ENCODE peak calls at places on chromosomes 13 and 19, in four cellular contexts. G is SK-N-SH, V is K562, C is HepG2. I is an unnamed sample.
A peak's percentile ranks its signal among the peaks of the same experiment; 100 is the strongest.

GRCh38 chr13:113820813-113821651 is 42.8 kb downstream of the GAS6 start:
- DNase-seq in C (no peak), V (peak; percentile 44), G (peak; percentile 91), I (no peak)

GRCh38 chr19:56841194-56841546 is 644 bp upstream of the PEG3 start:
- DNase-seq in G (no peak), V (no peak), C (peak; percentile 38), I (no peak)

GRCh38 chr13:27954406-27954851 is 14.7 kb downstream of the CDX2 start:
- DNase-seq in C (no peak), G (peak; percentile 34), V (no peak), I (no peak)

GRCh38 chr19:51784922-51785690 is 9.9 kb upstream of the FPR3 start:
- DNase-seq in G (no peak), C (no peak), V (no peak), I (peak; percentile 32)

GRCh38 chr19:36489920-36490415 is 607 bp upstream of the ZNF566 start:
- DNase-seq in C (peak; percentile 94), G (peak; percentile 91), V (peak; percentile 87), I (peak; percentile 73)

GRCh38 chr19:46719629-46720515 is 3.0 kb upstream of the PRKD2 start:
- DNase-seq in V (no peak), C (no peak), G (no peak), I (no peak)

GRCh38 chr13:42660367-42660965 is 86.5 kb downstream of the TNFSF11 start:
- DNase-seq in G (no peak), C (no peak), V (no peak), I (no peak)

GRCh38 chr19:13055213-13056051 is 47.2 kb downstream of the LYL1 start:
- DNase-seq in C (no peak), G (peak; percentile 89), V (no peak), I (no peak)

GRCh38 chr19:1860133-1860775 is 3.1 kb downstream of the KLF16 start:
- DNase-seq in G (peak; percentile 76), C (peak; percentile 92), V (no peak), I (no peak)
- TF ChIP-seq USF2 in G (no peak), C (no peak), V (no peak), I (no peak)

DNA sequence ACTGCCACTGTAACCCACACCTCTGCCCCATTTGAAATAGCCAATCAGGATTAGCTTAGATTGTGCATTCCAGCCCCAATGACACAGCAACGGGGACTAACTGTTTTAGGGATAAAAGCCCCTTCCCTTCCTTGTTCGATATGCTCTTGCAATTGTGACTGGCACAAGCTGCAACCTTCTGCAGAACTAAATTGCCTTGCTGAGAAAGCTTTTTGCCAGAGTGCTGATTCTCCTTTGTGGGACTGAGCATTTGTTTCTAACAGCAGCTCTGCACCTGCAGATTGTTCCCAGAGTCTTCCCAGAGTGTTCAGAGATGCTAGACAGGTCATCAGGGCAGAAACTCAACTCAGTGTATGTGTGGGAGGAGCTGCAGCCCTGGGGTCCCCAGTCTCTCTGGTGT is 115.8 kb downstream of the ZNF675 start:
- DNase-seq in V (no peak), G (no peak), C (no peak), I (no peak)
- TF ChIP-seq NFIC in V (no peak), G (no peak), C (no peak), I (no peak)

GRCh38 chr13:46101488-46102289 is 3.1 kb downstream of the CPB2 start:
- DNase-seq in C (no peak), V (no peak), G (no peak), I (no peak)

GRCh38 chr13:46101002-46101401 is 3.8 kb downstream of the CPB2 start:
- DNase-seq in C (no peak), V (no peak), G (no peak), I (no peak)

GRCh38 chr13:46103037-46103436 is 1.8 kb downstream of the CPB2 start:
- DNase-seq in C (no peak), V (no peak), G (no peak), I (no peak)

GRCh38 chr13:46097663-46098062 is 7.2 kb downstream of the CPB2 start:
- DNase-seq in V (no peak), C (no peak), G (no peak), I (no peak)

GRCh38 chr13:46100191-46100877 is 4.5 kb downstream of the CPB2 start:
- DNase-seq in V (no peak), G (no peak), C (no peak), I (no peak)
- TF ChIP-seq SIN3A in V (no peak), G (no peak), C (no peak), I (no peak)

GRCh38 chr19:49774969-49775368 is 8.2 kb downstream of the AP2A1 start:
- DNase-seq in G (no peak), V (no peak), C (no peak), I (no peak)

GRCh38 chr19:49776371-49776764 is 9.6 kb downstream of the AP2A1 start:
- DNase-seq in V (no peak), G (no peak), C (no peak), I (no peak)

GRCh38 chr19:49772850-49773432 is 6.1 kb downstream of the AP2A1 start:
- DNase-seq in V (peak; percentile 25), G (no peak), C (no peak), I (no peak)

GRCh38 chr19:49773663-49774305 is 7.0 kb downstream of the AP2A1 start:
- DNase-seq in C (no peak), G (no peak), V (no peak), I (no peak)

GRCh38 chr19:49775742-49776370 is 9.1 kb downstream of the AP2A1 start:
- DNase-seq in V (peak; percentile 88), G (no peak), C (no peak), I (no peak)
- TF ChIP-seq USF2 in V (no peak), G (no peak), C (no peak), I (no peak)

GRCh38 chr19:30119180-30119920 is 177.3 kb downstream of the URI1 start:
- DNase-seq in V (no peak), C (no peak), G (peak; percentile 64), I (no peak)

GRCh38 chr19:30118221-30118620 is 176.2 kb downstream of the URI1 start:
- DNase-seq in V (no peak), C (no peak), G (no peak), I (no peak)

GRCh38 chr19:30117636-30118145 is 175.7 kb downstream of the URI1 start:
- DNase-seq in C (no peak), V (no peak), G (no peak), I (no peak)

GRCh38 chr19:30116984-30117555 is 175.0 kb downstream of the URI1 start:
- DNase-seq in G (no peak), V (no peak), C (no peak), I (no peak)

GRCh38 chr19:30118760-30119159 is 176.7 kb downstream of the URI1 start:
- DNase-seq in C (no peak), G (no peak), V (no peak), I (no peak)
- TF ChIP-seq NFIC in C (no peak), G (no peak), V (no peak), I (no peak)

GRCh38 chr19:45202637-45203036 is 24.1 kb downstream of the BLOC1S3 start:
- DNase-seq in V (no peak), C (no peak), G (no peak), I (no peak)
- TF ChIP-seq SIN3A in V (no peak), C (no peak), G (no peak), I (no peak)

GRCh38 chr13:44404261-44405139 is 30.9 kb downstream of the SERP2 start:
- DNase-seq in V (no peak), G (peak; percentile 80), C (peak; percentile 93), I (no peak)

GRCh38 chr13:44406617-44407016 is 33.0 kb downstream of the SERP2 start:
- DNase-seq in G (no peak), C (no peak), V (no peak), I (no peak)

GRCh38 chr13:44402902-44403719 is 29.5 kb downstream of the SERP2 start:
- DNase-seq in V (no peak), C (no peak), G (no peak), I (no peak)

GRCh38 chr13:44401577-44401976 is 28.0 kb downstream of the SERP2 start:
- DNase-seq in C (no peak), G (no peak), V (no peak), I (no peak)

DNA sequence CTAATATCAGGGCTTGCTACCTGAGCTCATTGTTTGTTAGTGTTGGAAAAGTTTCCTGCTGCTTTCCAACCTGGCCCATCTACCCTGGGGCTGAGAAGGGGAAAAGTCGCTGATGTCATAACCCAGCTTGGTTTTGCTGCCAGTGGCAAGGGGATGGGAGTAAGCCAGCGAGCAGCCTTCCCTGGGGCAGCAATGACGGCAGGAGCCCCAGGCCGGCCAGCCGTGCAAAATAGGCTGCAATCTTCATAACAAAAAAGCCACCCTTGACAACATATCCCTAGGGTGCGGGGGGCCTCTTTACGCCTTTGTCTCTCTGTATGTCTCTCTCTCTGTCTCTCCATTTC is 30.1 kb downstream of the SERP2 start:
- DNase-seq in G (no peak), V (no peak), C (no peak), I (no peak)
- TF ChIP-seq USF2 in G (no peak), V (no peak), C (no peak), I (no peak)

DNA sequence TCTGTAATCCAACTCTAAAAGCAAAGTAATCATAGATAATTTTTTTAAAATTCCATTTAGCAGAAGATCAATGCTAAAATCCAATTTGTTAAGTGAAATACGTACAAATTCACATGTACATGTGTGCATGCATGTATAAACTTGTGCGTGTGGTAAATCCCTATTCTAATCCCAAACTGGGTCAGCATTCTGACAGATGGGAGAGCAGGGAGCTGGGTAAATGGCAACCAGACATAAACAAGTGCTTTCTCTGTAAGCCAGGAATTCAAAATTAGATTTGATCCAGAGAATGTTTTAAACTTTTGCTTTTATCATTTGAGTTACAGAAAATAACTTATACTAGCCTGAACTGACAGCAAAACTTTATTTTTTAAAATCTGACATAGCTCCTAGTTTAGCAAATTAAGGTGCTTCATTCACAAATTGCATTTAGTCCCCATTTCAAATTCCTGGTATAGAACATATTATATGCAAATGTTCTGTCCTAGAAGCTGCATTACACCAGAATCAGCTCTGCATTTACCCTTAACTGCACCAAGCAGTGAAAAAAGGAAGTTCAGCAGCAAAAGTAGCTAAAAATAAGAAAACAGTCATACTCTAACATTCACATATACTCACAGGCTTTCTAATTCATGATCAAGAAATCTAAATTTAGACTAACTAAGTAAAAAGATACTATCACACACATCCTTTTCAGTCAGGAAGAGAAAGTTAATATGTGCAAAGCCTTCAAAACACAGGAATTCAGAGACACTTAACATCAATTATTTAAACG is 32.6 kb downstream of the UBL3 start:
- DNase-seq in C (no peak), V (no peak), G (peak; percentile 16), I (peak; percentile 69)
- TF ChIP-seq NFIC in C (no peak), V (no peak), G (no peak), I (peak; percentile 92)

GRCh38 chr13:95523598-95523997 is 28.9 kb upstream of the CLDN10 start:
- DNase-seq in G (no peak), C (no peak), V (no peak), I (no peak)
- TF ChIP-seq SIN3A in G (no peak), C (no peak), V (no peak), I (no peak)

DNA sequence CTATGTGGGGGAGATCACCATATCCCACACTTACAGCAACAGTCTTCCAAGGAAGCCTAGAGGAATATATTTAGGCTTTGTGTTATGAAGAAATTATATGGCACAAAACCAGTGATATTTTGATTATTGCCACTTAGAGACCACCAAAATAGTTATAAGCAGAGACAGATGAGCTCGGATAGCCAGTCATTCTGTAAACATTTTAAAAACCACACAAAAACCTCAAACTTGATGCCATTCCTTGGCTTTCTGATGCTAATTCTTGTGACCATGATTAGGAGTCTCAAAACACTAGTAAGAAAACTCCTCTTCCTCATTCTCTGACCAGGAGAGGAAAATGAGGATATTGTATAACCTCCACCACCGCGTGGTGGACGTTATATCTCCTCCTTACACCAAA is 496.4 kb downstream of the FOXO1 start:
- DNase-seq in V (no peak), G (no peak), C (no peak), I (no peak)
- TF ChIP-seq USF2 in V (no peak), G (no peak), C (no peak), I (no peak)

I was measured in GM12878.